ENCODE peak calls at places on chromosome 3, in six cellular contexts. J, Z, W, U, S and H are unnamed samples.

GRCh38 chr3:172550347-172550943 is 27.2 kb upstream of the TNFSF10 start:
- DNase-seq in S (peak), U (no peak), J (peak), Z (no peak), W (no peak), H (peak)

GRCh38 chr3:66000506-66000905 is 38.2 kb downstream of the MAGI1 start:
- DNase-seq in U (no peak), Z (no peak), J (no peak), W (no peak), S (no peak), H (no peak)

GRCh38 chr3:46987485-46988401 is 8.3 kb downstream of the NBEAL2 start:
- DNase-seq in U (no peak), J (peak), Z (no peak), S (peak), W (peak), H (peak)

GRCh38 chr3:105369501-105370371 is 3.0 kb downstream of the ALCAM start:
- DNase-seq in S (peak), U (peak), J (no peak), W (peak), Z (peak), H (peak)

GRCh38 chr3:51968883-51969674 is 1.8 kb upstream of the PCBP4 start:
- DNase-seq in S (no peak), J (no peak), Z (no peak), W (no peak), U (no peak), H (no peak)

GRCh38 chr3:111695584-111696213 is 100.6 kb upstream of the ZBED2 start:
- DNase-seq in Z (no peak), U (no peak), S (no peak), W (no peak), J (no peak), H (no peak)

GRCh38 chr3:165642761-165643432 is 194.3 kb downstream of the BCHE start:
- DNase-seq in S (no peak), W (no peak), Z (peak), U (no peak), J (no peak), H (no peak)

GRCh38 chr3:179113903-179114302 is 34.3 kb upstream of the PIK3CA start:
- DNase-seq in J (no peak), S (no peak), W (no peak), U (no peak), Z (no peak), H (no peak)

GRCh38 chr3:151838574-151839312 is 24.8 kb downstream of the AADAC start:
- DNase-seq in J (peak), W (no peak), S (no peak), U (peak), Z (peak), H (no peak)

GRCh38 chr3:175386630-175387029 is 527.5 kb downstream of the NAALADL2 start:
- DNase-seq in U (no peak), W (no peak), Z (peak), J (no peak), S (no peak), H (no peak)

GRCh38 chr3:126415661-126416591 is 21.2 kb downstream of the CFAP100 start:
- DNase-seq in W (no peak), S (no peak), Z (no peak), J (no peak), U (no peak), H (no peak)

GRCh38 chr3:5004319-5005152 is 25.3 kb downstream of the BHLHE40 start:
- DNase-seq in Z (no peak), U (no peak), W (no peak), J (no peak), S (no peak), H (no peak)